ENCODE peak calls at places on chromosome 19, in seven cellular contexts. One of them, this sample, is unnamed.

GRCh38 chr19:10079031-10079453 is 7.1 kb upstream of the SHFL start:
- DNase-seq in cardiac muscle cell: no peak
- DNase-seq in fibroblast of the aortic adventitia: no peak
- DNase-seq in stimulated activated CD4-positive, alpha-beta T cell treated with anti-CD3 and anti-CD28 coated beads, Interleukin-4, amount 100 ng/mL, for 24 hours: no peak
- DNase-seq in CD8-positive, alpha-beta memory T cell: no peak
- DNase-seq in foreskin fibroblast: no peak
- DNase-seq in heart left ventricle: no peak
- DNase-seq in this sample: no peak

GRCh38 chr19:9865732-9866627 is 30.9 kb downstream of the PIN1 start:
- DNase-seq in cardiac muscle cell: no peak
- DNase-seq in fibroblast of the aortic adventitia: no peak
- DNase-seq in foreskin fibroblast: no peak
- DNase-seq in CD8-positive, alpha-beta memory T cell: peak; percentile 77
- DNase-seq in stimulated activated CD4-positive, alpha-beta T cell treated with anti-CD3 and anti-CD28 coated beads, Interleukin-4, amount 100 ng/mL, for 24 hours: peak; percentile 19
- DNase-seq in heart left ventricle: no peak
- DNase-seq in this sample: no peak

GRCh38 chr19:36014029-36014924 is at the start of gene ALKBH6:
- DNase-seq in stimulated activated CD4-positive, alpha-beta T cell treated with anti-CD3 and anti-CD28 coated beads, Interleukin-4, amount 100 ng/mL, for 24 hours: peak; percentile 100
- DNase-seq in foreskin fibroblast: peak; percentile 99
- DNase-seq in heart left ventricle: peak; percentile 100
- DNase-seq in cardiac muscle cell: peak; percentile 99
- DNase-seq in CD8-positive, alpha-beta memory T cell: peak; percentile 99
- DNase-seq in fibroblast of the aortic adventitia: peak; percentile 96
- DNase-seq in this sample: peak; percentile 98

GRCh38 chr19:46404884-46405658 is 8.3 kb downstream of the CCDC8 start:
- DNase-seq in cardiac muscle cell: peak; percentile 81
- DNase-seq in stimulated activated CD4-positive, alpha-beta T cell treated with anti-CD3 and anti-CD28 coated beads, Interleukin-4, amount 100 ng/mL, for 24 hours: no peak
- DNase-seq in foreskin fibroblast: peak; percentile 76
- DNase-seq in heart left ventricle: no peak
- DNase-seq in CD8-positive, alpha-beta memory T cell: no peak
- DNase-seq in fibroblast of the aortic adventitia: peak; percentile 47
- DNase-seq in this sample: no peak

GRCh38 chr19:44951179-44952159 is 3.7 kb upstream of the CLPTM1 start:
- DNase-seq in fibroblast of the aortic adventitia: peak; percentile 88
- DNase-seq in stimulated activated CD4-positive, alpha-beta T cell treated with anti-CD3 and anti-CD28 coated beads, Interleukin-4, amount 100 ng/mL, for 24 hours: peak; percentile 67
- DNase-seq in cardiac muscle cell: peak; percentile 89
- DNase-seq in heart left ventricle: peak; percentile 48
- DNase-seq in foreskin fibroblast: peak; percentile 88
- DNase-seq in CD8-positive, alpha-beta memory T cell: peak; percentile 76
- DNase-seq in this sample: peak; percentile 64

GRCh38 chr19:38267780-38268430 is 3.5 kb downstream of the SPINT2 start:
- DNase-seq in stimulated activated CD4-positive, alpha-beta T cell treated with anti-CD3 and anti-CD28 coated beads, Interleukin-4, amount 100 ng/mL, for 24 hours: no peak
- DNase-seq in fibroblast of the aortic adventitia: no peak
- DNase-seq in heart left ventricle: no peak
- DNase-seq in cardiac muscle cell: no peak
- DNase-seq in CD8-positive, alpha-beta memory T cell: no peak
- DNase-seq in foreskin fibroblast: no peak
- DNase-seq in this sample: no peak

GRCh38 chr19:1671716-1672037 is 19.3 kb upstream of the TCF3 start:
- DNase-seq in fibroblast of the aortic adventitia: no peak
- DNase-seq in CD8-positive, alpha-beta memory T cell: no peak
- DNase-seq in stimulated activated CD4-positive, alpha-beta T cell treated with anti-CD3 and anti-CD28 coated beads, Interleukin-4, amount 100 ng/mL, for 24 hours: no peak
- DNase-seq in cardiac muscle cell: no peak
- DNase-seq in foreskin fibroblast: no peak
- DNase-seq in heart left ventricle: no peak
- DNase-seq in this sample: no peak

GRCh38 chr19:35037716-35038622 is 3.6 kb upstream of the HPN start:
- DNase-seq in heart left ventricle: peak; percentile 55
- DNase-seq in cardiac muscle cell: peak; percentile 67
- DNase-seq in foreskin fibroblast: peak; percentile 69
- DNase-seq in stimulated activated CD4-positive, alpha-beta T cell treated with anti-CD3 and anti-CD28 coated beads, Interleukin-4, amount 100 ng/mL, for 24 hours: no peak
- DNase-seq in CD8-positive, alpha-beta memory T cell: no peak
- DNase-seq in fibroblast of the aortic adventitia: peak; percentile 49
- DNase-seq in this sample: no peak

GRCh38 chr19:7645656-7646425 is 8.9 kb downstream of the STXBP2 start:
- DNase-seq in cardiac muscle cell: no peak
- DNase-seq in heart left ventricle: no peak
- DNase-seq in foreskin fibroblast: no peak
- DNase-seq in CD8-positive, alpha-beta memory T cell: no peak
- DNase-seq in fibroblast of the aortic adventitia: no peak
- DNase-seq in stimulated activated CD4-positive, alpha-beta T cell treated with anti-CD3 and anti-CD28 coated beads, Interleukin-4, amount 100 ng/mL, for 24 hours: no peak
- DNase-seq in this sample: no peak

GRCh38 chr19:13025819-13026477 is 30.7 kb downstream of the NFIX start:
- DNase-seq in stimulated activated CD4-positive, alpha-beta T cell treated with anti-CD3 and anti-CD28 coated beads, Interleukin-4, amount 100 ng/mL, for 24 hours: no peak
- DNase-seq in foreskin fibroblast: no peak
- DNase-seq in fibroblast of the aortic adventitia: peak; percentile 36
- DNase-seq in heart left ventricle: no peak
- DNase-seq in CD8-positive, alpha-beta memory T cell: no peak
- DNase-seq in cardiac muscle cell: no peak
- DNase-seq in this sample: no peak

GRCh38 chr19:10095948-10096614 is 6.4 kb downstream of the ANGPTL6 start:
- DNase-seq in cardiac muscle cell: peak; percentile 95
- DNase-seq in foreskin fibroblast: peak; percentile 98
- DNase-seq in heart left ventricle: peak; percentile 91
- DNase-seq in stimulated activated CD4-positive, alpha-beta T cell treated with anti-CD3 and anti-CD28 coated beads, Interleukin-4, amount 100 ng/mL, for 24 hours: peak; percentile 86
- DNase-seq in CD8-positive, alpha-beta memory T cell: peak; percentile 94
- DNase-seq in fibroblast of the aortic adventitia: peak; percentile 84
- DNase-seq in this sample: peak; percentile 90

GRCh38 chr19:10568444-10568825 is 344 bp downstream of the CDKN2D start:
- DNase-seq in foreskin fibroblast: peak; percentile 57
- DNase-seq in heart left ventricle: no peak
- DNase-seq in stimulated activated CD4-positive, alpha-beta T cell treated with anti-CD3 and anti-CD28 coated beads, Interleukin-4, amount 100 ng/mL, for 24 hours: peak; percentile 45
- DNase-seq in cardiac muscle cell: no peak
- DNase-seq in CD8-positive, alpha-beta memory T cell: peak; percentile 81
- DNase-seq in fibroblast of the aortic adventitia: no peak
- DNase-seq in this sample: no peak

This sample was measured in endothelial cell.